ENCODE peak calls at places on chromosome 6, in seven cellular contexts. H, P, S, K, U, X and G are unnamed samples.

GRCh38 chr6:158769696-158770446 is 49.3 kb downstream of the EZR start:
- DNase-seq in H (no peak), P (peak), S (no peak), K (no peak), U (no peak), X (no peak), G (no peak)

GRCh38 chr6:93407186-93407585 is 12.2 kb downstream of the EPHA7 start:
- DNase-seq in H (no peak), P (no peak), S (no peak), K (no peak), U (no peak), X (no peak), G (no peak)

GRCh38 chr6:144811140-144811539 is 526.0 kb downstream of the UTRN start:
- DNase-seq in H (no peak), P (no peak), S (no peak), K (no peak), U (no peak), X (no peak), G (no peak)

GRCh38 chr6:157995458-157995857 is 13.8 kb downstream of the SYNJ2 start:
- DNase-seq in H (no peak), P (no peak), S (no peak), K (no peak), U (no peak), X (no peak), G (peak)

GRCh38 chr6:53714395-53714794 is 48.8 kb upstream of the KLHL31 start:
- DNase-seq in H (no peak), P (no peak), S (no peak), K (no peak), U (no peak), X (no peak), G (no peak)

GRCh38 chr6:11890849-11891248 is 112.2 kb upstream of the ADTRP start:
- DNase-seq in H (no peak), P (no peak), S (no peak), K (no peak), U (no peak), X (no peak), G (no peak)

GRCh38 chr6:2688416-2689064 is 62.2 kb downstream of the MYLK4 start:
- DNase-seq in H (no peak), P (no peak), S (no peak), K (no peak), U (peak), X (no peak), G (no peak)

GRCh38 chr6:149334682-149335160 is 17.2 kb downstream of the TAB2 start:
- DNase-seq in H (no peak), P (no peak), S (no peak), K (no peak), U (peak), X (no peak), G (no peak)

GRCh38 chr6:89680551-89680950 is 42.0 kb upstream of the LYRM2 start:
- DNase-seq in H (no peak), P (no peak), S (no peak), K (no peak), U (no peak), X (no peak), G (no peak)

GRCh38 chr6:153056308-153056707 is 53.8 kb upstream of the MTRF1L start:
- DNase-seq in H (no peak), P (no peak), S (no peak), K (no peak), U (no peak), X (no peak), G (no peak)

GRCh38 chr6:158684311-158684710 is 34.5 kb downstream of the SYTL3 start:
- DNase-seq in H (no peak), P (no peak), S (no peak), K (no peak), U (no peak), X (no peak), G (no peak)

GRCh38 chr6:167952512-167952859 is 45.0 kb upstream of the KIF25 start:
- DNase-seq in H (no peak), P (no peak), S (no peak), K (no peak), U (no peak), X (no peak), G (no peak)

GRCh38 chr6:165571068-165571682 is 91.9 kb downstream of the PDE10A start:
- DNase-seq in H (no peak), P (no peak), S (no peak), K (no peak), U (no peak), X (no peak), G (no peak)

GRCh38 chr6:45946352-45946751 is 69.3 kb downstream of the CLIC5 start:
- DNase-seq in H (no peak), P (no peak), S (no peak), K (peak), U (peak), X (peak), G (no peak)

GRCh38 chr6:137510923-137511322 is 16.7 kb upstream of the OLIG3 start:
- DNase-seq in H (no peak), P (no peak), S (no peak), K (no peak), U (no peak), X (no peak), G (no peak)

GRCh38 chr6:15132854-15133670 is 112.8 kb upstream of the JARID2 start:
- DNase-seq in H (no peak), P (no peak), S (no peak), K (no peak), U (peak), X (peak), G (no peak)

GRCh38 chr6:119207973-119208725 is 129.7 kb upstream of the FAM184A start:
- DNase-seq in H (no peak), P (no peak), S (no peak), K (no peak), U (peak), X (no peak), G (no peak)

GRCh38 chr6:22079788-22080187 is 217.0 kb downstream of the PRL start:
- DNase-seq in H (no peak), P (no peak), S (no peak), K (no peak), U (peak), X (no peak), G (no peak)

GRCh38 chr6:3031857-3032256 is 32.2 kb downstream of the NQO2 start:
- DNase-seq in H (no peak), P (no peak), S (no peak), K (no peak), U (no peak), X (no peak), G (no peak)

GRCh38 chr6:22785036-22785435 is 215.7 kb downstream of the HDGFL1 start:
- DNase-seq in H (no peak), P (peak), S (no peak), K (no peak), U (no peak), X (no peak), G (no peak)

GRCh38 chr6:18551228-18551627 is 164.1 kb downstream of the RNF144B start:
- DNase-seq in H (no peak), P (no peak), S (no peak), K (no peak), U (peak), X (no peak), G (no peak)

GRCh38 chr6:39929733-39930461 is 4.4 kb downstream of the MOCS1 start:
- DNase-seq in H (no peak), P (no peak), S (no peak), K (no peak), U (peak), X (no peak), G (peak)

GRCh38 chr6:17835784-17836183 is 129.1 kb upstream of the NUP153 start:
- DNase-seq in H (no peak), P (no peak), S (no peak), K (no peak), U (no peak), X (no peak), G (no peak)

GRCh38 chr6:128516514-128516898 is 3.9 kb downstream of the PTPRK start:
- DNase-seq in H (no peak), P (no peak), S (no peak), K (no peak), U (no peak), X (no peak), G (no peak)

GRCh38 chr6:169556758-169557505 is 144.9 kb downstream of the WDR27 start:
- DNase-seq in H (no peak), P (no peak), S (no peak), K (peak), U (no peak), X (no peak), G (no peak)

GRCh38 chr6:5422321-5422915 is 161.1 kb downstream of the FARS2 start:
- DNase-seq in H (no peak), P (no peak), S (peak), K (peak), U (peak), X (no peak), G (no peak)

GRCh38 chr6:106168097-106168888 is 82.2 kb downstream of the PRDM1 start:
- DNase-seq in H (no peak), P (no peak), S (no peak), K (no peak), U (no peak), X (no peak), G (no peak)

GRCh38 chr6:67501738-67502137 is 1133.3 kb upstream of the ADGRB3 start:
- DNase-seq in H (no peak), P (no peak), S (no peak), K (no peak), U (no peak), X (no peak), G (no peak)

GRCh38 chr6:25179051-25179778 is 100.0 kb upstream of the CARMIL1 start:
- DNase-seq in H (no peak), P (no peak), S (no peak), K (no peak), U (peak), X (no peak), G (no peak)

GRCh38 chr6:28264834-28265401 is 2.0 kb upstream of the ZSCAN26 start:
- DNase-seq in H (no peak), P (no peak), S (no peak), K (no peak), U (no peak), X (no peak), G (no peak)

GRCh38 chr6:4935486-4935885 is 68.4 kb downstream of the RPP40 start:
- DNase-seq in H (no peak), P (no peak), S (no peak), K (no peak), U (no peak), X (no peak), G (no peak)